ENCODE peak calls at places on chromosomes 11 and 22, in six cellular contexts. One of them, this sample, is unnamed.

GRCh38 chr11:120324932-120325810 is at the start of gene TLCD5:
- DNase-seq in COLO829: no peak
- DNase-seq in anterior cingulate cortex: peak
- DNase-seq in stimulated activated CD4-positive, alpha-beta T cell treated with anti-CD3 and anti-CD28 coated beads, Interleukin-15, amount 100 ng/mL, for 24 hours: peak
- DNase-seq in lung: no peak
- DNase-seq in left ventricle myocardium superior: peak
- DNase-seq in this sample: peak

GRCh38 chr11:61442616-61443015 is 12.7 kb downstream of the SDHAF2 start:
- DNase-seq in stimulated activated CD4-positive, alpha-beta T cell treated with anti-CD3 and anti-CD28 coated beads, Interleukin-15, amount 100 ng/mL, for 24 hours: no peak
- DNase-seq in lung: no peak
- DNase-seq in anterior cingulate cortex: no peak
- DNase-seq in COLO829: no peak
- DNase-seq in left ventricle myocardium superior: no peak
- DNase-seq in this sample: no peak

GRCh38 chr11:77753230-77753629 is 67.3 kb downstream of the RSF1 start:
- DNase-seq in COLO829: no peak
- DNase-seq in left ventricle myocardium superior: no peak
- DNase-seq in anterior cingulate cortex: no peak
- DNase-seq in lung: no peak
- DNase-seq in stimulated activated CD4-positive, alpha-beta T cell treated with anti-CD3 and anti-CD28 coated beads, Interleukin-15, amount 100 ng/mL, for 24 hours: no peak
- DNase-seq in this sample: no peak

GRCh38 chr11:13105237-13105844 is 96.2 kb downstream of the RASSF10 start:
- DNase-seq in anterior cingulate cortex: no peak
- DNase-seq in left ventricle myocardium superior: peak
- DNase-seq in stimulated activated CD4-positive, alpha-beta T cell treated with anti-CD3 and anti-CD28 coated beads, Interleukin-15, amount 100 ng/mL, for 24 hours: no peak
- DNase-seq in lung: no peak
- DNase-seq in COLO829: no peak
- DNase-seq in this sample: no peak

GRCh38 chr11:117668291-117668690 is 128.7 kb downstream of the DSCAML1 start:
- DNase-seq in anterior cingulate cortex: peak
- DNase-seq in lung: no peak
- DNase-seq in left ventricle myocardium superior: no peak
- DNase-seq in stimulated activated CD4-positive, alpha-beta T cell treated with anti-CD3 and anti-CD28 coated beads, Interleukin-15, amount 100 ng/mL, for 24 hours: no peak
- DNase-seq in COLO829: no peak
- DNase-seq in this sample: no peak

GRCh38 chr22:37843746-37844089 is 416 bp downstream of the ANKRD54 start:
- DNase-seq in COLO829: no peak
- DNase-seq in lung: no peak
- DNase-seq in left ventricle myocardium superior: no peak
- DNase-seq in stimulated activated CD4-positive, alpha-beta T cell treated with anti-CD3 and anti-CD28 coated beads, Interleukin-15, amount 100 ng/mL, for 24 hours: peak
- DNase-seq in anterior cingulate cortex: no peak
- DNase-seq in this sample: no peak

GRCh38 chr11:8613036-8613435 is 19.0 kb upstream of the STK33 start:
- DNase-seq in anterior cingulate cortex: no peak
- DNase-seq in COLO829: no peak
- DNase-seq in left ventricle myocardium superior: no peak
- DNase-seq in lung: no peak
- DNase-seq in stimulated activated CD4-positive, alpha-beta T cell treated with anti-CD3 and anti-CD28 coated beads, Interleukin-15, amount 100 ng/mL, for 24 hours: no peak
- DNase-seq in this sample: no peak

GRCh38 chr11:64866173-64866491 is 12.3 kb downstream of the EHD1 start:
- DNase-seq in anterior cingulate cortex: no peak
- DNase-seq in stimulated activated CD4-positive, alpha-beta T cell treated with anti-CD3 and anti-CD28 coated beads, Interleukin-15, amount 100 ng/mL, for 24 hours: no peak
- DNase-seq in COLO829: no peak
- DNase-seq in lung: no peak
- DNase-seq in left ventricle myocardium superior: no peak
- DNase-seq in this sample: no peak

GRCh38 chr22:16917144-16918003 is 90.6 kb downstream of the GAB4 start:
- DNase-seq in stimulated activated CD4-positive, alpha-beta T cell treated with anti-CD3 and anti-CD28 coated beads, Interleukin-15, amount 100 ng/mL, for 24 hours: peak
- DNase-seq in lung: peak
- DNase-seq in anterior cingulate cortex: peak
- DNase-seq in COLO829: peak
- DNase-seq in left ventricle myocardium superior: peak
- DNase-seq in this sample: peak

GRCh38 chr22:22087854-22088657 is 105.5 kb upstream of the TOP3B start:
- DNase-seq in COLO829: no peak
- DNase-seq in left ventricle myocardium superior: no peak
- DNase-seq in anterior cingulate cortex: no peak
- DNase-seq in stimulated activated CD4-positive, alpha-beta T cell treated with anti-CD3 and anti-CD28 coated beads, Interleukin-15, amount 100 ng/mL, for 24 hours: no peak
- DNase-seq in lung: no peak
- DNase-seq in this sample: no peak

GRCh38 chr11:44467931-44468330 is 97.5 kb upstream of the CD82 start:
- DNase-seq in left ventricle myocardium superior: no peak
- DNase-seq in anterior cingulate cortex: no peak
- DNase-seq in lung: no peak
- DNase-seq in COLO829: no peak
- DNase-seq in stimulated activated CD4-positive, alpha-beta T cell treated with anti-CD3 and anti-CD28 coated beads, Interleukin-15, amount 100 ng/mL, for 24 hours: no peak
- DNase-seq in this sample: no peak

GRCh38 chr11:27626269-27626937 is 73.9 kb downstream of the BDNF start:
- DNase-seq in anterior cingulate cortex: no peak
- DNase-seq in COLO829: no peak
- DNase-seq in lung: no peak
- DNase-seq in left ventricle myocardium superior: no peak
- DNase-seq in stimulated activated CD4-positive, alpha-beta T cell treated with anti-CD3 and anti-CD28 coated beads, Interleukin-15, amount 100 ng/mL, for 24 hours: no peak
- DNase-seq in this sample: no peak

GRCh38 chr11:128506999-128507591 is 80.3 kb downstream of the ETS1 start:
- DNase-seq in COLO829: no peak
- DNase-seq in stimulated activated CD4-positive, alpha-beta T cell treated with anti-CD3 and anti-CD28 coated beads, Interleukin-15, amount 100 ng/mL, for 24 hours: peak
- DNase-seq in left ventricle myocardium superior: peak
- DNase-seq in lung: peak
- DNase-seq in anterior cingulate cortex: no peak
- DNase-seq in this sample: peak

GRCh38 chr11:838441-839279 is 3.7 kb downstream of the POLR2L start:
- DNase-seq in lung: no peak
- DNase-seq in left ventricle myocardium superior: no peak
- DNase-seq in anterior cingulate cortex: no peak
- DNase-seq in COLO829: no peak
- DNase-seq in stimulated activated CD4-positive, alpha-beta T cell treated with anti-CD3 and anti-CD28 coated beads, Interleukin-15, amount 100 ng/mL, for 24 hours: no peak
- DNase-seq in this sample: no peak

GRCh38 chr11:2301631-2302272 is at the start of the genes C11orf21 and TSPAN32:
- DNase-seq in stimulated activated CD4-positive, alpha-beta T cell treated with anti-CD3 and anti-CD28 coated beads, Interleukin-15, amount 100 ng/mL, for 24 hours: peak
- DNase-seq in lung: peak
- DNase-seq in anterior cingulate cortex: no peak
- DNase-seq in left ventricle myocardium superior: peak
- DNase-seq in COLO829: no peak
- DNase-seq in this sample: peak

GRCh38 chr22:19048531-19048930 is 73.7 kb downstream of the DGCR2 start:
- DNase-seq in left ventricle myocardium superior: no peak
- DNase-seq in stimulated activated CD4-positive, alpha-beta T cell treated with anti-CD3 and anti-CD28 coated beads, Interleukin-15, amount 100 ng/mL, for 24 hours: no peak
- DNase-seq in COLO829: no peak
- DNase-seq in lung: no peak
- DNase-seq in anterior cingulate cortex: no peak
- DNase-seq in this sample: no peak

GRCh38 chr11:24239016-24239720 is 257.7 kb upstream of the LUZP2 start:
- DNase-seq in anterior cingulate cortex: peak
- DNase-seq in COLO829: no peak
- DNase-seq in left ventricle myocardium superior: no peak
- DNase-seq in lung: no peak
- DNase-seq in stimulated activated CD4-positive, alpha-beta T cell treated with anti-CD3 and anti-CD28 coated beads, Interleukin-15, amount 100 ng/mL, for 24 hours: no peak
- DNase-seq in this sample: peak

GRCh38 chr11:131824766-131825165 is 454.4 kb downstream of the NTM start:
- DNase-seq in COLO829: no peak
- DNase-seq in left ventricle myocardium superior: no peak
- DNase-seq in lung: no peak
- DNase-seq in stimulated activated CD4-positive, alpha-beta T cell treated with anti-CD3 and anti-CD28 coated beads, Interleukin-15, amount 100 ng/mL, for 24 hours: no peak
- DNase-seq in anterior cingulate cortex: no peak
- DNase-seq in this sample: no peak

GRCh38 chr11:94117871-94118270 is 10.8 kb upstream of the PANX1 start:
- DNase-seq in left ventricle myocardium superior: no peak
- DNase-seq in anterior cingulate cortex: no peak
- DNase-seq in COLO829: no peak
- DNase-seq in stimulated activated CD4-positive, alpha-beta T cell treated with anti-CD3 and anti-CD28 coated beads, Interleukin-15, amount 100 ng/mL, for 24 hours: no peak
- DNase-seq in lung: no peak
- DNase-seq in this sample: peak

GRCh38 chr11:214083-214482 is 6.6 kb downstream of the RIC8A start:
- DNase-seq in COLO829: no peak
- DNase-seq in lung: no peak
- DNase-seq in anterior cingulate cortex: no peak
- DNase-seq in left ventricle myocardium superior: no peak
- DNase-seq in stimulated activated CD4-positive, alpha-beta T cell treated with anti-CD3 and anti-CD28 coated beads, Interleukin-15, amount 100 ng/mL, for 24 hours: no peak
- DNase-seq in this sample: no peak